ENCODE peak calls at places on chromosome 20, in ten cellular contexts. A is astrocyte of the spinal cord, G is right lobe of liver, T is heart left ventricle, K is neural progenitor cell, L is NB4, S is coronary artery, J is foreskin fibroblast, R is prostate gland, Z is adrenal gland. U is an unnamed sample.

GRCh38 chr20:53971096-53971683 is 99.2 kb downstream of the BCAS1 start:
- DNase-seq in A (no peak), G (no peak), T (no peak), K (no peak), L (no peak), S (no peak), J (no peak), R (no peak), Z (no peak), U (no peak)

GRCh38 chr20:61535536-61535935 is 283.5 kb downstream of the CDH4 start:
- DNase-seq in A (no peak), G (no peak), T (no peak), K (no peak), L (no peak), S (no peak), J (no peak), R (no peak), Z (no peak), U (no peak)

GRCh38 chr20:50655325-50655880 is 35.9 kb downstream of the RIPOR3 start:
- DNase-seq in A (peak), G (peak), T (peak), K (peak), L (peak), S (peak), J (peak), R (no peak), Z (peak), U (peak)

GRCh38 chr20:51021067-51022025 is 1.6 kb downstream of the KCNG1 start:
- DNase-seq in A (peak), G (no peak), T (no peak), K (peak), L (no peak), S (no peak), J (no peak), R (no peak), Z (no peak), U (no peak)

GRCh38 chr20:43916875-43917371 is 2.3 kb downstream of the TOX2 start:
- DNase-seq in A (peak), G (no peak), T (no peak), K (no peak), L (no peak), S (no peak), J (no peak), R (no peak), Z (no peak), U (no peak)

GRCh38 chr20:17859616-17860232 is 108.9 kb downstream of the SNX5 start:
- DNase-seq in A (no peak), G (peak), T (peak), K (no peak), L (no peak), S (no peak), J (no peak), R (no peak), Z (peak), U (no peak)

GRCh38 chr20:58982406-58983114 is 1.5 kb downstream of the NELFCD start:
- DNase-seq in A (no peak), G (peak), T (no peak), K (no peak), L (no peak), S (peak), J (no peak), R (no peak), Z (no peak), U (no peak)

GRCh38 chr20:63701051-63701328 is 4.5 kb downstream of the TNFRSF6B start:
- DNase-seq in A (no peak), G (no peak), T (no peak), K (no peak), L (no peak), S (no peak), J (no peak), R (no peak), Z (no peak), U (no peak)

GRCh38 chr20:48850681-48851299 is 23.0 kb upstream of the PREX1 start:
- DNase-seq in A (no peak), G (no peak), T (no peak), K (no peak), L (no peak), S (no peak), J (no peak), R (no peak), Z (no peak), U (no peak)

GRCh38 chr20:38748863-38749153 is 548 bp downstream of the ACTR5 start:
- DNase-seq in A (no peak), G (no peak), T (no peak), K (no peak), L (peak), S (no peak), J (no peak), R (peak), Z (no peak), U (no peak)

GRCh38 chr20:57369601-57370000 is 18.5 kb downstream of the RAE1 start:
- DNase-seq in A (no peak), G (no peak), T (no peak), K (no peak), L (peak), S (no peak), J (no peak), R (no peak), Z (no peak), U (no peak)

GRCh38 chr20:44803383-44803941 is 6.9 kb downstream of the RIMS4 start:
- DNase-seq in A (no peak), G (no peak), T (no peak), K (no peak), L (no peak), S (no peak), J (no peak), R (no peak), Z (no peak), U (no peak)

GRCh38 chr20:46704714-46705377 is 4.6 kb upstream of the SLC2A10 start:
- DNase-seq in A (no peak), G (no peak), T (no peak), K (no peak), L (no peak), S (no peak), J (no peak), R (no peak), Z (no peak), U (no peak)

GRCh38 chr20:46702447-46703203 is 6.8 kb upstream of the SLC2A10 start:
- DNase-seq in A (no peak), G (no peak), T (no peak), K (no peak), L (no peak), S (no peak), J (no peak), R (no peak), Z (no peak), U (no peak)

GRCh38 chr20:46706242-46706641 is 3.2 kb upstream of the SLC2A10 start:
- DNase-seq in A (no peak), G (no peak), T (no peak), K (no peak), L (no peak), S (no peak), J (no peak), R (no peak), Z (no peak), U (no peak)

GRCh38 chr20:46703435-46703834 is 6.0 kb upstream of the SLC2A10 start:
- DNase-seq in A (no peak), G (peak), T (no peak), K (no peak), L (no peak), S (no peak), J (no peak), R (no peak), Z (no peak), U (no peak)

GRCh38 chr20:46705378-46705729 is 4.1 kb upstream of the SLC2A10 start:
- DNase-seq in A (no peak), G (no peak), T (no peak), K (no peak), L (no peak), S (no peak), J (no peak), R (no peak), Z (no peak), U (peak)
- H3K4me3 ChIP-seq in A (no peak), G (peak), T (no peak), K (no peak), L (no peak), S (no peak), J (no peak), R (no peak), Z (no peak), U (no peak)

DNA sequence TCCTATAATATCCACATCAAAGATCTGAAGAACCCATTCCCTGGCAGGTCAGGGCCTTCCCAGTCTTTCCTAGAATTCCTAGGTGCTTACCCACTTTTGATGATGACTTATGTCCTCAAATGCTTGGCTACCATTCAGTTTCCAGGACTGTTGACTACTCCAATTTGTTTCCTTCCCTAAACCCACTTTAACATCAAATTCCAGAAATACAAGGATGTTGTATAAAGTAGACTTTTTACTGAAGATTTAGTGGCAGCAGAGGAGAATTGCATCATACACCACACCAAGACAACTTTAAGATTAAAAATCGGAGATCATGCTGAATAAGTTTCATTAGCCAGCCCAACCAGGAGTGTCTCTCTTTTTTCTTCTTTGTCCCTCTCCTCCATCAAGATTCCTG is 203.3 kb upstream of the LAMP5 start:
- DNase-seq in A (no peak), G (no peak), T (no peak), K (no peak), L (no peak), S (no peak), J (no peak), R (no peak), Z (no peak), U (no peak)
- TF ChIP-seq CTCF in A (no peak), G (no peak), T (no peak), K (no peak), L (no peak), S (no peak), J (no peak), R (no peak), Z (no peak), U (no peak)

GRCh38 chr20:7015257-7015656 is 247.8 kb downstream of the BMP2 start:
- DNase-seq in A (no peak), G (no peak), T (no peak), K (no peak), L (no peak), S (no peak), J (no peak), R (no peak), Z (no peak), U (no peak)
- H3K4me3 ChIP-seq in A (no peak), G (no peak), T (no peak), K (no peak), L (no peak), S (no peak), J (no peak), R (no peak), Z (no peak), U (no peak)

GRCh38 chr20:25247100-25247665 is 702 bp upstream of the PYGB start:
- DNase-seq in A (peak), G (peak), T (peak), K (peak), L (peak), S (no peak), J (peak), R (peak), Z (peak), U (no peak)
- TF ChIP-seq CTCF in A (peak), G (peak), T (peak), K (peak), L (peak), S (no peak), J (peak), R (no peak), Z (peak), U (peak)

DNA sequence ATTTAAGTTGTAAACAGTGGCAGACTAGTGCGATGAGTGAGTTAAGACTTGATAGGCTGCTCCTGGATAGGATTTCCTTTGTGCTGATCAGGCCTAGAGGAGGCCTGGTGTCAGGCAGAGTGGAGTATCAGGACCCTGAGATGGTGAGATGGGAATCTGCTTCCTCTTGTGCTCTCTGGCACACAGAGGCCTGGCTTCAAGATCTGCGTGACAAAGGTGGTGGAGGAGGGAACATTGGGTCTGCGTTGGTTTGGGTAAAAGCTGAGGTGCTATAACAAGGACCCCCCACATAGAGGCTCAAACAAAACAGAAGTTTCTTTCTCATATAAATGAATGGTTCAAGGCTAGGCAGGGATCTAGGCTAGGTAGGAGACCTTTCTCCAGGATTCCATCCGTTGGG is 20.3 kb downstream of the SCAND1 start:
- DNase-seq in A (no peak), G (no peak), T (no peak), K (no peak), L (no peak), S (no peak), J (no peak), R (no peak), Z (no peak), U (no peak)
- H3K4me3 ChIP-seq in A (no peak), G (no peak), T (no peak), K (no peak), L (no peak), S (no peak), J (no peak), R (no peak), Z (no peak), U (no peak)

GRCh38 chr20:22106308-22106938 is 401.0 kb downstream of the PAX1 start:
- DNase-seq in A (peak), G (no peak), T (no peak), K (peak), L (peak), S (no peak), J (no peak), R (peak), Z (no peak), U (no peak)
- TF ChIP-seq CTCF in A (peak), G (peak), T (peak), K (peak), L (peak), S (peak), J (no peak), R (no peak), Z (peak), U (no peak)

GRCh38 chr20:6265204-6265904 is 142.5 kb upstream of the FERMT1 start:
- DNase-seq in A (peak), G (no peak), T (no peak), K (peak), L (peak), S (no peak), J (peak), R (no peak), Z (peak), U (peak)
- H3K4me3 ChIP-seq in A (no peak), G (no peak), T (no peak), K (no peak), L (peak), S (peak), J (no peak), R (no peak), Z (no peak), U (no peak)

DNA sequence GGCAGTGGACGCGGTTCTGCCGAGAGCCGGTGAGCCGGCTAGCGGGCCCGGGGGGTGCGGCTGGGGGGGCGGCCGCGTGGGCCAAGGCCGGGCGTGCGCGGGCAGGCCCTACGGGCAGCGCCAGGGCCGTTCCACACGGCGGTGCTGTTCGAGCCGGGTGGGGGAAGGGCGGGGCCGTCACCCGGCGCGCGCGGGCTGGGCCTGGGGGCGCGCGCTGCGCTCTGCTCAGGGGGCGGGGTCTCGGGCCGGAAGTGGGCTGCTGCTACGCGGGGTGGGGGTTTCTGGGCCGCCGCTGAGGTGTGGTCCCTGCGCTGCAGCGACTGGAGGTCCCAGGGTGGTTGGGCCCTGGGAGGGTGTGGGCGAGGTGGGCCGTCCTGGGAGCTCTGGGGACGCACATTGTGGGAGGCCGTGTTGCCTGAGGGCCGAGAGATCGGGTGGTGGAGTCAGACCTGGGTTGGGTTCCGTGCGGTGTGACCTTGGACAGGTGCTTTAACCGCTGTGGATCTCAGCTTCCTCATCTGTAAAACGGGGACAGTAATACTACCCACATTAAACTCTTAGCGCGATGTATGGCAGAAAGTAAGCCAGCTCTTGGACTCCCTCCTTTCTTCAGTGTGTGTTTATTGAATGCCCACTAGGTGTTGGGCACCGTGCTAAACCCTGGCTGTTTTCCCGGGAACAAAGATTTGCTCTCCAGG is 395 bp downstream of the MAPRE1 start:
- DNase-seq in A (peak), G (peak), T (peak), K (peak), L (peak), S (no peak), J (no peak), R (peak), Z (no peak), U (no peak)
- TF ChIP-seq CTCF in A (no peak), G (no peak), T (no peak), K (peak), L (no peak), S (no peak), J (no peak), R (no peak), Z (no peak), U (no peak)

GRCh38 chr20:1323830-1324597 is 4.9 kb downstream of the SDCBP2 start:
- DNase-seq in A (no peak), G (peak), T (no peak), K (no peak), L (no peak), S (peak), J (no peak), R (no peak), Z (no peak), U (no peak)
- H3K4me3 ChIP-seq in A (no peak), G (no peak), T (peak), K (no peak), L (no peak), S (peak), J (no peak), R (no peak), Z (no peak), U (no peak)

GRCh38 chr20:4896971-4897497 is 104.3 kb downstream of the SLC23A2 start:
- DNase-seq in A (no peak), G (no peak), T (no peak), K (peak), L (peak), S (peak), J (no peak), R (no peak), Z (no peak), U (no peak)
- TF ChIP-seq CTCF in A (no peak), G (no peak), T (no peak), K (peak), L (peak), S (no peak), J (no peak), R (no peak), Z (no peak), U (no peak)

U was measured in AG04449.